ENCODE peak calls at places on chromosomes 13 and 19, in seven cellular contexts. H is mammary epithelial cell, X is A172, S is caudate nucleus, N is Kasumi-1, V is dermis microvascular lymphatic vessel endothelial cell, W is GM23248. D is an unnamed sample.

GRCh38 chr13:25686831-25687495 is 315.2 kb downstream of the ATP8A2 start:
- DNase-seq in V (peak; percentile 40), H (no peak), W (no peak), N (no peak), X (no peak), S (no peak), D (no peak)

GRCh38 chr13:79451500-79451962 is 29.4 kb upstream of the NDFIP2 start:
- DNase-seq in X (peak; percentile 67), H (peak; percentile 93), N (peak; percentile 87), W (peak; percentile 98), V (no peak), S (no peak), D (no peak)

GRCh38 chr19:50833802-50834167 is 411 bp upstream of the KLK15 start:
- DNase-seq in V (no peak), X (no peak), W (no peak), S (no peak), N (no peak), H (no peak), D (no peak)

GRCh38 chr19:54473071-54473941 is at the start of gene CDC42EP5:
- DNase-seq in S (no peak), V (no peak), N (no peak), H (peak; percentile 65), W (peak; percentile 88), X (peak; percentile 70), D (no peak)

GRCh38 chr13:77299587-77299986 is 27.3 kb downstream of the MYCBP2 start:
- DNase-seq in H (no peak), N (no peak), W (no peak), X (no peak), V (no peak), S (no peak), D (no peak)

GRCh38 chr19:813359-814107 is 8.2 kb downstream of the PLPPR3 start:
- DNase-seq in W (no peak), V (no peak), N (no peak), S (no peak), X (no peak), H (no peak), D (no peak)

GRCh38 chr13:22693691-22694090 is 487.1 kb upstream of the SGCG start:
- DNase-seq in H (no peak), X (no peak), W (no peak), V (no peak), N (no peak), S (no peak), D (no peak)

GRCh38 chr13:98372886-98373285 is 195.8 kb upstream of the RNF113B start:
- DNase-seq in X (no peak), W (no peak), N (no peak), H (no peak), V (no peak), S (no peak), D (no peak)

GRCh38 chr19:35995655-35995993 is 636 bp downstream of the SDHAF1 start:
- DNase-seq in V (no peak), X (no peak), W (peak; percentile 72), N (peak; percentile 35), S (no peak), H (peak; percentile 44), D (no peak)

GRCh38 chr19:3923912-3924311 is 9.0 kb upstream of the NMRK2 start:
- DNase-seq in S (no peak), N (no peak), X (no peak), W (no peak), H (no peak), V (no peak), D (no peak)

GRCh38 chr19:2775556-2776430 is 7.3 kb downstream of the SGTA start:
- DNase-seq in V (peak; percentile 78), H (peak; percentile 54), X (peak; percentile 65), W (peak; percentile 35), N (peak; percentile 79), S (no peak), D (no peak)

GRCh38 chr19:19064811-19065745 is 1.3 kb downstream of the SLC25A42 start:
- DNase-seq in V (no peak), N (peak; percentile 49), W (peak; percentile 42), S (no peak), H (no peak), X (no peak), D (no peak)

GRCh38 chr19:40502647-40503046 is 35.8 kb downstream of the SPTBN4 start:
- DNase-seq in V (no peak), H (no peak), X (peak; percentile 14), S (no peak), W (no peak), N (no peak), D (no peak)

GRCh38 chr13:113666324-113666660 is 727 bp upstream of the GRK1 start:
- DNase-seq in X (no peak), W (no peak), H (no peak), S (no peak), N (no peak), V (no peak), D (no peak)

GRCh38 chr19:49167857-49168409 is 10.3 kb downstream of the TRPM4 start:
- DNase-seq in N (no peak), W (no peak), V (no peak), S (no peak), H (no peak), X (no peak), D (no peak)

GRCh38 chr13:40271931-40272775 is 394.3 kb downstream of the FOXO1 start:
- DNase-seq in W (peak; percentile 82), V (peak; percentile 40), X (peak; percentile 78), S (no peak), H (peak; percentile 81), N (no peak), D (peak; percentile 48)

GRCh38 chr19:51760811-51761356 is at the start of gene FPR2:
- DNase-seq in N (peak; percentile 78), S (no peak), X (no peak), H (no peak), V (no peak), W (no peak), D (no peak)

GRCh38 chr19:42323852-42324654 is 1.4 kb upstream of the MEGF8 start:
- DNase-seq in V (no peak), N (no peak), S (no peak), H (no peak), W (peak; percentile 54), X (no peak), D (no peak)

GRCh38 chr13:48494874-48495273 is 38.0 kb downstream of the RCBTB2 start:
- DNase-seq in V (no peak), S (no peak), X (no peak), W (no peak), N (no peak), H (no peak), D (no peak)

GRCh38 chr13:97757807-97758206 is 195.7 kb upstream of the IPO5 start:
- DNase-seq in W (no peak), N (no peak), X (no peak), H (no peak), V (no peak), S (no peak), D (no peak)

GRCh38 chr13:69291292-69291906 is 816.2 kb upstream of the ATXN8OS start:
- DNase-seq in N (peak; percentile 48), S (no peak), V (no peak), W (no peak), X (no peak), H (no peak), D (no peak)

GRCh38 chr19:44960906-44961734 is 5.9 kb downstream of the CLPTM1 start:
- DNase-seq in V (no peak), S (no peak), X (no peak), W (no peak), H (no peak), N (no peak), D (no peak)

GRCh38 chr13:72737033-72737432 is 9.3 kb downstream of the BORA start:
- DNase-seq in H (no peak), V (no peak), N (no peak), W (no peak), S (no peak), X (no peak), D (no peak)

GRCh38 chr13:46184277-46184699 is 2.3 kb upstream of the LCP1 start:
- DNase-seq in V (no peak), X (no peak), S (no peak), N (peak; percentile 83), W (peak; percentile 22), H (no peak), D (no peak)

GRCh38 chr13:49218493-49219051 is 1.6 kb upstream of the MLNR start:
- DNase-seq in N (no peak), H (no peak), S (no peak), V (no peak), X (no peak), W (peak; percentile 36), D (no peak)

GRCh38 chr13:57630661-57631606 is 610 bp upstream of the PCDH17 start:
- DNase-seq in N (no peak), X (peak; percentile 8), S (peak; percentile 40), H (peak; percentile 23), W (peak; percentile 23), V (no peak), D (no peak)

GRCh38 chr13:27130223-27131015 is 41.2 kb downstream of the USP12 start:
- DNase-seq in H (peak; percentile 44), V (no peak), N (no peak), X (peak; percentile 28), W (peak; percentile 59), S (no peak), D (no peak)

GRCh38 chr19:15178629-15179308 is 22.0 kb downstream of the NOTCH3 start:
- DNase-seq in W (peak; percentile 8), S (no peak), X (no peak), H (no peak), N (no peak), V (no peak), D (no peak)

GRCh38 chr19:48319647-48320537 is 5.5 kb upstream of the EMP3 start:
- DNase-seq in H (peak; percentile 63), S (no peak), W (peak; percentile 88), V (peak; percentile 63), X (peak; percentile 50), N (peak; percentile 56), D (no peak)

GRCh38 chr19:38134538-38135149 is 89.4 kb downstream of the DPF1 start:
- DNase-seq in S (no peak), H (peak; percentile 39), N (peak; percentile 26), X (no peak), W (peak; percentile 65), V (peak; percentile 22), D (no peak)

GRCh38 chr13:76656496-76656895 is 229.7 kb downstream of the KCTD12 start:
- DNase-seq in S (no peak), V (no peak), X (no peak), H (no peak), W (no peak), N (peak; percentile 27), D (no peak)